ENCODE peak calls at places on chromosome 13, in five cellular contexts. Q is activated naive CD4-positive, alpha-beta T cell; E is effector CD4-positive, alpha-beta T cell; J is NCI-H2029; U is uterus. O is an unnamed sample.

GRCh38 chr13:59890064-59890463 is 273.7 kb downstream of the DIAPH3 start:
- DNase-seq in Q (no peak), E (no peak), J (no peak), U (no peak), O (no peak)

GRCh38 chr13:54018485-54018884 is 989.9 kb downstream of the OLFM4 start:
- DNase-seq in Q (no peak), E (no peak), J (no peak), U (no peak), O (no peak)

GRCh38 chr13:93562676-93563075 is 336.1 kb downstream of the GPC6 start:
- DNase-seq in Q (no peak), E (no peak), J (no peak), U (no peak), O (no peak)

GRCh38 chr13:91154954-91155353 is 192.5 kb upstream of the MIR17HG start:
- DNase-seq in Q (no peak), E (no peak), J (no peak), U (no peak), O (no peak)

GRCh38 chr13:24650157-24650556 is 30.1 kb upstream of the ATP12A start:
- DNase-seq in Q (no peak), E (no peak), J (no peak), U (no peak), O (no peak)

GRCh38 chr13:63184693-63185092 is 1769.0 kb upstream of the PCDH20 start:
- DNase-seq in Q (no peak), E (no peak), J (no peak), U (no peak), O (no peak)

GRCh38 chr13:44974056-44974798 is 15.0 kb downstream of the NUFIP1 start:
- DNase-seq in Q (no peak), E (no peak), J (no peak), U (no peak), O (no peak)

GRCh38 chr13:98267080-98267912 is 90.2 kb upstream of the RNF113B start:
- DNase-seq in Q (no peak), E (no peak), J (no peak), U (no peak), O (no peak)

GRCh38 chr13:107808388-107808787 is 406.9 kb downstream of the LIG4 start:
- DNase-seq in Q (no peak), E (no peak), J (no peak), U (no peak), O (no peak)

O was measured in SHP77 treated with DMSO at 0.1 percent for 48 hours.